ENCODE peak calls at places on chromosomes 12 and 14, in nine cellular contexts. One of them, this sample, is unnamed. For H3K9me3 and H3K36me3, the result is how much of the 10 kb centered on the place peaks cover.

GRCh38 chr14:101246894-101247853 is 314.1 kb upstream of the DIO3 start:
- DNase-seq in pancreas: no peak
- DNase-seq in OCI-LY7: no peak
- DNase-seq in endothelial cell of umbilical vein: no peak
- DNase-seq in upper lobe of left lung: no peak
- DNase-seq in CD8-positive, alpha-beta memory T cell: no peak
- DNase-seq in psoas muscle: peak
- DNase-seq in lung: no peak
- DNase-seq in neuronal stem cell: no peak
- DNase-seq in this sample: no peak

GRCh38 chr12:78331764-78332163 is 501.1 kb downstream of the NAV3 start:
- DNase-seq in pancreas: no peak
- DNase-seq in OCI-LY7: no peak
- DNase-seq in endothelial cell of umbilical vein: no peak
- DNase-seq in upper lobe of left lung: no peak
- DNase-seq in CD8-positive, alpha-beta memory T cell: no peak
- DNase-seq in psoas muscle: no peak
- DNase-seq in lung: no peak
- DNase-seq in neuronal stem cell: peak
- DNase-seq in this sample: no peak

GRCh38 chr12:81284137-81284536 is 206.3 kb downstream of the ACSS3 start:
- DNase-seq in pancreas: no peak
- DNase-seq in OCI-LY7: no peak
- DNase-seq in endothelial cell of umbilical vein: no peak
- DNase-seq in upper lobe of left lung: no peak
- DNase-seq in CD8-positive, alpha-beta memory T cell: no peak
- DNase-seq in psoas muscle: no peak
- DNase-seq in lung: no peak
- DNase-seq in neuronal stem cell: no peak
- DNase-seq in this sample: peak

GRCh38 chr14:74333909-74334308 is 14.4 kb upstream of the VRTN start:
- DNase-seq in pancreas: no peak
- DNase-seq in OCI-LY7: no peak
- DNase-seq in endothelial cell of umbilical vein: no peak
- DNase-seq in upper lobe of left lung: no peak
- DNase-seq in CD8-positive, alpha-beta memory T cell: no peak
- DNase-seq in psoas muscle: no peak
- DNase-seq in lung: no peak
- DNase-seq in neuronal stem cell: no peak
- DNase-seq in this sample: no peak

GRCh38 chr12:119178544-119179334 is at the start of gene HSPB8:
- DNase-seq in pancreas: peak
- DNase-seq in OCI-LY7: no peak
- DNase-seq in endothelial cell of umbilical vein: peak
- DNase-seq in upper lobe of left lung: peak
- DNase-seq in CD8-positive, alpha-beta memory T cell: no peak
- DNase-seq in psoas muscle: peak
- DNase-seq in lung: peak
- DNase-seq in neuronal stem cell: no peak
- DNase-seq in this sample: peak

GRCh38 chr14:73223049-73223448 is 14.3 kb upstream of the PAPLN start:
- DNase-seq in pancreas: no peak
- DNase-seq in OCI-LY7: peak
- DNase-seq in endothelial cell of umbilical vein: no peak
- DNase-seq in upper lobe of left lung: no peak
- DNase-seq in CD8-positive, alpha-beta memory T cell: no peak
- DNase-seq in psoas muscle: no peak
- DNase-seq in lung: no peak
- DNase-seq in neuronal stem cell: no peak
- DNase-seq in this sample: no peak

GRCh38 chr12:68918960-68919359 is 14.0 kb downstream of the CPM start:
- DNase-seq in pancreas: no peak
- DNase-seq in OCI-LY7: no peak
- DNase-seq in endothelial cell of umbilical vein: no peak
- DNase-seq in upper lobe of left lung: no peak
- DNase-seq in CD8-positive, alpha-beta memory T cell: no peak
- DNase-seq in psoas muscle: no peak
- DNase-seq in lung: no peak
- DNase-seq in neuronal stem cell: no peak
- DNase-seq in this sample: no peak

GRCh38 chr12:19244312-19244711 is 114.8 kb downstream of the PLEKHA5 start:
- DNase-seq in pancreas: no peak
- DNase-seq in OCI-LY7: no peak
- DNase-seq in endothelial cell of umbilical vein: no peak
- DNase-seq in upper lobe of left lung: no peak
- DNase-seq in CD8-positive, alpha-beta memory T cell: no peak
- DNase-seq in psoas muscle: no peak
- DNase-seq in lung: no peak
- DNase-seq in neuronal stem cell: no peak
- DNase-seq in this sample: no peak

GRCh38 chr12:24039113-24039525 is 89.6 kb upstream of the SOX5 start:
- DNase-seq in pancreas: no peak
- DNase-seq in OCI-LY7: no peak
- DNase-seq in endothelial cell of umbilical vein: peak
- DNase-seq in upper lobe of left lung: no peak
- DNase-seq in CD8-positive, alpha-beta memory T cell: no peak
- DNase-seq in psoas muscle: no peak
- DNase-seq in lung: no peak
- DNase-seq in neuronal stem cell: no peak
- DNase-seq in this sample: no peak

GRCh38 chr14:35406811-35407630 is 2.5 kb upstream of the NFKBIA start:
- DNase-seq in pancreas: no peak
- DNase-seq in OCI-LY7: peak
- DNase-seq in endothelial cell of umbilical vein: peak
- DNase-seq in upper lobe of left lung: no peak
- DNase-seq in CD8-positive, alpha-beta memory T cell: peak
- DNase-seq in psoas muscle: no peak
- DNase-seq in lung: peak
- DNase-seq in neuronal stem cell: peak
- DNase-seq in this sample: peak

DNA sequence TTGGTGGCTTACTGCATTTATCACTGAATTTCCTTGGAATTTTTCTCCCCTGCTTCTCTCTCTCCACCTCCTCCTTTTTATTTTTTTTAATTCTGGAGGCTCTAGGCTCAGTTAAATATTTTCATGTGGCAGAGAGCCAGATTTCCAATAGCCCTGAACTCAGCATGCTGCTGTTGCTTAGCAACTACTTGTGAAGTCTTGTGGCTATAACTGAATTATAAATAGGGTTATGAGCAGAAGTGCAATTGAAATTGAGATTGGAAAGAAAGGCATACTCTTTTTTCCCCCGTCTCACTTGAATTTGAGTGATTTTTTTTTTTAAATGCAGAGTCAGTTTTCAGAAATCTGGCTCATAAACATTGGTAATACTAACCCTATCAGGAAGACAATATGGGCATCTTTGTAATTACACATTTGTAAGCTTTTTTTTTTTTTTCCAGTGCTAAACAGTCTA is 38.3 kb downstream of the ATF7IP start:
- DNase-seq in pancreas: peak
- DNase-seq in OCI-LY7: peak
- DNase-seq in endothelial cell of umbilical vein: peak
- DNase-seq in upper lobe of left lung: no peak
- DNase-seq in CD8-positive, alpha-beta memory T cell: peak
- DNase-seq in psoas muscle: no peak
- DNase-seq in lung: no peak
- DNase-seq in neuronal stem cell: no peak
- DNase-seq in this sample: peak
- H3K9me3 ChIP-seq in pancreas: under half
- H3K9me3 ChIP-seq in OCI-LY7: half or more
- H3K9me3 ChIP-seq in endothelial cell of umbilical vein: under half
- H3K9me3 ChIP-seq in upper lobe of left lung: under half
- H3K9me3 ChIP-seq in CD8-positive, alpha-beta memory T cell: under half
- H3K9me3 ChIP-seq in psoas muscle: under half
- H3K9me3 ChIP-seq in lung: under half
- H3K9me3 ChIP-seq in neuronal stem cell: half or more
- H3K9me3 ChIP-seq in this sample: under half

GRCh38 chr14:76196980-76197379 is 45.3 kb downstream of the GPATCH2L start:
- DNase-seq in pancreas: no peak
- DNase-seq in OCI-LY7: no peak
- DNase-seq in endothelial cell of umbilical vein: no peak
- DNase-seq in upper lobe of left lung: no peak
- DNase-seq in CD8-positive, alpha-beta memory T cell: no peak
- DNase-seq in psoas muscle: no peak
- DNase-seq in lung: no peak
- DNase-seq in neuronal stem cell: no peak
- DNase-seq in this sample: no peak

GRCh38 chr14:76195003-76195402 is 43.3 kb downstream of the GPATCH2L start:
- DNase-seq in pancreas: no peak
- DNase-seq in OCI-LY7: no peak
- DNase-seq in endothelial cell of umbilical vein: no peak
- DNase-seq in upper lobe of left lung: no peak
- DNase-seq in CD8-positive, alpha-beta memory T cell: no peak
- DNase-seq in psoas muscle: no peak
- DNase-seq in lung: no peak
- DNase-seq in neuronal stem cell: no peak
- DNase-seq in this sample: no peak

GRCh38 chr14:76193696-76194095 is 42.0 kb downstream of the GPATCH2L start:
- DNase-seq in pancreas: no peak
- DNase-seq in OCI-LY7: no peak
- DNase-seq in endothelial cell of umbilical vein: no peak
- DNase-seq in upper lobe of left lung: no peak
- DNase-seq in CD8-positive, alpha-beta memory T cell: no peak
- DNase-seq in psoas muscle: no peak
- DNase-seq in lung: no peak
- DNase-seq in neuronal stem cell: no peak
- DNase-seq in this sample: no peak

GRCh38 chr14:76191297-76191696 is 39.6 kb downstream of the GPATCH2L start:
- DNase-seq in pancreas: peak
- DNase-seq in OCI-LY7: peak
- DNase-seq in endothelial cell of umbilical vein: no peak
- DNase-seq in upper lobe of left lung: peak
- DNase-seq in CD8-positive, alpha-beta memory T cell: no peak
- DNase-seq in psoas muscle: no peak
- DNase-seq in lung: peak
- DNase-seq in neuronal stem cell: no peak
- DNase-seq in this sample: no peak

DNA sequence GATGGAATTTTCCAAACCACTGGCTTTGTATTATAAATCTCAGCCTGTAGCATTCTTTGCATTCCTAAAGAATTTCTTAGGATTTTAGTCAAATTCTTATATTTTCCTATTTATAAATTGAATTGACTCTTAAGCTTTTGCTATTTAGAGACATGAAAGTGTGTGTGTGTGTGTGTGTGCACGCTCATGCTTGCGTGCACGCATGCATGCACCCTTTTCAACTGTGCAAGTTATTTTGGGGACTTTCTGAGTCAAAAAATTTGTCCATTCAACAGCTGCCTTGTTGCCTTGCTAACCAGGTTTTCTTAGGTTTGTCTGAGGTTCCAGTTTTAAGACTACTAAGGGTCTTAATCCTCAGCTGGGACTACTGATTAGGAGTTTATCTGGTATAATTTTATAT is 42.6 kb downstream of the GPATCH2L start:
- DNase-seq in pancreas: no peak
- DNase-seq in OCI-LY7: peak
- DNase-seq in endothelial cell of umbilical vein: no peak
- DNase-seq in upper lobe of left lung: no peak
- DNase-seq in CD8-positive, alpha-beta memory T cell: no peak
- DNase-seq in psoas muscle: no peak
- DNase-seq in lung: no peak
- DNase-seq in neuronal stem cell: no peak
- DNase-seq in this sample: no peak
- H3K36me3 ChIP-seq in pancreas: under half
- H3K36me3 ChIP-seq in OCI-LY7: half or more
- H3K36me3 ChIP-seq in endothelial cell of umbilical vein: under half
- H3K36me3 ChIP-seq in upper lobe of left lung: half or more
- H3K36me3 ChIP-seq in CD8-positive, alpha-beta memory T cell: under half
- H3K36me3 ChIP-seq in psoas muscle: half or more
- H3K36me3 ChIP-seq in lung: under half
- H3K36me3 ChIP-seq in neuronal stem cell: half or more
- H3K36me3 ChIP-seq in this sample: under half

DNA sequence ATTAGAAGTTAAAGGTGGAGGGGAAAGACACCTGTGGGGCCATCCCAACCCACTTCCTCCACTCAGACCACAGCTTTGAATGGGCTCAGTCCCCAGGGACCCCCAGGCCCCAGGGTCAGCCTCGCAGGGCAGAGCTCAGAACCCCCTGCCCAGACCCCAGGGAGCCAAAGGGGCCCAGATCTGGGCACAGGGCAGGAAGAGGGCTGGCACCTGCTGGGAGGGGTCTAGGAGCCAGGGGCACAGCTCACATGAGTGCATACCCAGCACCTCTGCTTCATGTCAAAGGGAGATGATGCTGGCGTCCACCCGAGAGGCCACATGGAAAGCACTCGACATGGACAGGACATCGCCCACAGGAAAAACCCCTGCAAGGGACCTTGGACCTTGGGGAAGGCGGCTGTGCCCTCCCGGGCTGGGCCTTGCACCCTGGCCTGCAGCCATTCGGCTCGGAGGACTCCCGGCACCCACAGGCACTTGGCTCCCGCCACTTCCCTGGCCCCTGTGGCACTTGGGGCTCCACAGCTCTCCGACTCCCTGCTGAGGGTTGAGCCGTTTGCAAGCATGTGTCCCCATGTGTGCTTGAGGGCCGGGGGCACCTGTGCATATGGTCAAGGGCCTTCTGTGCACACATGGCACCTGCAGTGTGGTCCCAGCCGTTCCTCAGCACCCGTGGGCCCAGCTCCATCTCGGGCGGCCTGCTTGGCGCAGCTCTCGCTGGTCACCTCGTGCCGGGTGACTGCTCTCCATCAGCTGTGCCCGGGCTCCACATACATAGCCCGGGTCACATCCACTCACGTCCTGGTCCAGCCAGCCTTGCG is 7.8 kb upstream of the AMN start:
- DNase-seq in pancreas: no peak
- DNase-seq in OCI-LY7: peak
- DNase-seq in endothelial cell of umbilical vein: no peak
- DNase-seq in upper lobe of left lung: no peak
- DNase-seq in CD8-positive, alpha-beta memory T cell: no peak
- DNase-seq in psoas muscle: peak
- DNase-seq in lung: no peak
- DNase-seq in neuronal stem cell: no peak
- DNase-seq in this sample: no peak
- H3K9me3 ChIP-seq in pancreas: under half
- H3K9me3 ChIP-seq in OCI-LY7: under half
- H3K9me3 ChIP-seq in endothelial cell of umbilical vein: under half
- H3K9me3 ChIP-seq in upper lobe of left lung: under half
- H3K9me3 ChIP-seq in CD8-positive, alpha-beta memory T cell: under half
- H3K9me3 ChIP-seq in psoas muscle: under half
- H3K9me3 ChIP-seq in lung: under half
- H3K9me3 ChIP-seq in neuronal stem cell: under half
- H3K9me3 ChIP-seq in this sample: under half

DNA sequence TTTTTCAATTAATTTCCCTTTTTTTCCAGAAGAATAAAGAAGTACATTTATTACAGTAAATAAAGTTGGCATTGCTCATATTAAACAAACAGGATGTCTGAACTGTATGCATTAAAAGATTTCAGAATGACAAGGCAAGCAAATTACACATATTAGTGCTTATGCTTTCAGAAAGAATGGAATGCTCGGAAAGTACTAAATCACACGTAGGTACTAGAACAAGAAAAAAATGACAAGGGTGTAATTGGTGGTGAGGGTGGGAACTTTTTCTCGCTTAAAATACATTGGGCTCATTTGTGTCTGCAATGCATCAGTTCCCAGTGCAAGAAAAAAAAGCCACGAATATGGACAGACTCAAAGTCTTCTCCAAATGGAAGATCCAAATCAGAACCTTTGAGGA is 33.3 kb upstream of the HIF1A start:
- DNase-seq in pancreas: no peak
- DNase-seq in OCI-LY7: no peak
- DNase-seq in endothelial cell of umbilical vein: peak
- DNase-seq in upper lobe of left lung: no peak
- DNase-seq in CD8-positive, alpha-beta memory T cell: no peak
- DNase-seq in psoas muscle: no peak
- DNase-seq in lung: no peak
- DNase-seq in neuronal stem cell: no peak
- DNase-seq in this sample: no peak
- H3K36me3 ChIP-seq in pancreas: under half
- H3K36me3 ChIP-seq in OCI-LY7: under half
- H3K36me3 ChIP-seq in endothelial cell of umbilical vein: under half
- H3K36me3 ChIP-seq in upper lobe of left lung: under half
- H3K36me3 ChIP-seq in CD8-positive, alpha-beta memory T cell: under half
- H3K36me3 ChIP-seq in psoas muscle: under half
- H3K36me3 ChIP-seq in lung: under half
- H3K36me3 ChIP-seq in neuronal stem cell: under half
- H3K36me3 ChIP-seq in this sample: under half

This sample was measured in HAP-1.